ENCODE peak calls at places on chromosomes 13 and 19, in five cellular contexts. N, I, O, K and X are unnamed samples.
A peak's percentile ranks its signal among the peaks of the same experiment; 100 is the strongest.

GRCh38 chr13:33644607-33645543 is 173.1 kb upstream of the RFC3 start:
- DNase-seq in K (no peak), N (no peak), I (peak; percentile 36), O (no peak), X (no peak)

GRCh38 chr13:94217370-94217769 is 262.1 kb downstream of the DCT start:
- DNase-seq in K (no peak), N (no peak), O (no peak), I (no peak), X (no peak)

GRCh38 chr13:104015646-104016396 is 949.6 kb upstream of the SLC10A2 start:
- DNase-seq in O (no peak), I (no peak), N (no peak), K (no peak), X (no peak)

GRCh38 chr13:109428146-109428545 is 358.2 kb downstream of the IRS2 start:
- DNase-seq in O (no peak), K (no peak), I (no peak), N (no peak), X (no peak)

GRCh38 chr13:46676378-46676725 is 120.6 kb downstream of the ESD start:
- DNase-seq in O (no peak), I (peak; percentile 36), K (no peak), N (no peak), X (no peak)

GRCh38 chr13:43008591-43008990 is 14.8 kb upstream of the DNAJC15 start:
- DNase-seq in N (no peak), I (no peak), O (no peak), K (no peak), X (no peak)

GRCh38 chr19:18086590-18087138 is at the start of gene IL12RB1:
- DNase-seq in K (peak; percentile 42), O (no peak), I (no peak), N (no peak), X (no peak)

GRCh38 chr19:34500656-34501120 is 19.1 kb downstream of the WTIP start:
- DNase-seq in I (no peak), K (no peak), O (no peak), N (no peak), X (no peak)

GRCh38 chr19:7589822-7590221 is 5.8 kb upstream of the CAMSAP3 start:
- DNase-seq in N (no peak), O (no peak), K (no peak), I (no peak), X (no peak)

GRCh38 chr13:30004204-30004603 is 153.8 kb upstream of the UBL3 start:
- DNase-seq in O (no peak), I (no peak), N (no peak), K (no peak), X (no peak)

GRCh38 chr19:48982280-48982679 is 10.8 kb downstream of the GYS1 start:
- DNase-seq in I (no peak), K (no peak), O (no peak), N (no peak), X (no peak)

GRCh38 chr13:107678075-107678689 is 537.2 kb downstream of the LIG4 start:
- DNase-seq in N (no peak), I (peak; percentile 43), O (no peak), K (no peak), X (no peak)

GRCh38 chr19:14480695-14481069 is 5.5 kb upstream of the PTGER1 start:
- DNase-seq in K (no peak), I (no peak), O (no peak), N (no peak), X (no peak)
- TF ChIP-seq CTCF in K (no peak), I (no peak), O (no peak), N (no peak), X (no peak)

GRCh38 chr19:3055741-3056453 is 6.4 kb downstream of the TLE5 start:
- DNase-seq in N (peak; percentile 89), O (no peak), K (peak; percentile 87), I (peak; percentile 81), X (peak; percentile 91)
- H3K4me1 ChIP-seq in N (peaks cover 11% of the 10 kb centered on the region), O (peaks cover 7% of the 10 kb centered on the region), K (peaks cover 38% of the 10 kb centered on the region), I (peaks cover 16% of the 10 kb centered on the region), X (peaks cover 36% of the 10 kb centered on the region)

GRCh38 chr19:32599736-32600157 is 18.8 kb downstream of the PDCD5 start:
- DNase-seq in K (no peak), I (peak; percentile 55), O (no peak), N (no peak), X (no peak)

GRCh38 chr19:32607479-32607878 is 26.5 kb downstream of the PDCD5 start:
- DNase-seq in N (no peak), O (no peak), K (no peak), I (no peak), X (no peak)

GRCh38 chr19:32606289-32606688 is 25.3 kb downstream of the PDCD5 start:
- DNase-seq in K (no peak), O (no peak), N (no peak), I (no peak), X (no peak)

GRCh38 chr19:32605544-32605943 is 24.6 kb downstream of the PDCD5 start:
- DNase-seq in I (no peak), N (no peak), K (no peak), O (no peak), X (no peak)

DNA sequence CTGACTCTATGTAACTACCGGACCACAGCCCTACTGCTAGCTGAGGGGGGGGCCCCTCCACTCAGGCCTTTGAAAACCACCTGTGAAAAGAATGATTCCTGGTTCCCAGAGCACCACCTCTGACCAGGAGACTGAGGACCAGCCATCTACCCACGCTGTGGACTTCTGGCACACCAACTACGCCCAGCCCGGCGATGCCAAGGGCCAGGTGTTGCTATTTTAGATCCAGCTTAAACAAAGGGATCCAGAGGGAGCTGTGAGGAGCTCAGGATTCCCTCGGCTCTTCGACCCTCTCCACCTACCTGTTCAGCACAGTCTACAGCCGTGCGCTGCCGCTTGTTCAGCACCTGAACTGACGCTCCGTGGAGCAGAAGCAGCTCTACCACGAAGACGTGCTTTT is 23.0 kb downstream of the PDCD5 start:
- DNase-seq in K (no peak), I (no peak), O (no peak), N (no peak), X (no peak)
- TF ChIP-seq CTCF in K (no peak), I (no peak), O (no peak), N (no peak), X (no peak)

DNA sequence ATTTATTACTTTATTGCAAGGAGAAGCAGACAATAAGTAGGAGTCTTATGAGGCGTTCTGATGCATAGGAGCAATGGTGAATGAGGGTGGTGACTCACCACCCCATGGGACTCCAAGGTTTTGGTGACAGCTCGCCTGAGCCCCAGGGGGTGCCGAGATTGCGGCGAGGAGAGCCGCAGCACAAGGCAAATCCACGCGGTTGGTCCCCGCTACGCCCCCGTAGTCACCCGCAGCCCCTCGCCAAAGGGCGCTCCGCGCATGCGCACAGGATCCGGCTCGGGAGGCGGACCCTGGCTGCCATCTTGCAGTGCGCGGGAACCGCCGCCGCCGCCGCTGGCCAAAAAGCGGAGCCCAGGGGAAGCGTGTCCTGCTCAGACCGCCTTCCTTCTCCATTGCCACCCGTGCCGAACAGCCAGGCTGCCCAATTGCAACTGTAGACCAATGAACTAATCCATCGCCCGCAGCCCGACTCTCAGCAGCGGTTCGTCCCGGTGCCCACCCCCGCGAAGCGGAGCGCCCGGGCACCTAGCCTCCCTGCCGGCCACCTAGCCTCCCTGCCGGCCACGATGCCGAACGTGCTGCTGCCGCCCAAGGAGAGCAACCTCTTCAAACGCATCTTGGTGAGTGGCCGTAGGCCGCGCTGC is at the start of gene NAA16:
- DNase-seq in K (peak; percentile 88), O (peak; percentile 53), N (peak; percentile 72), I (peak; percentile 86), X (peak; percentile 77)
- H3K4me1 ChIP-seq in K (peaks cover 10% of the 10 kb centered on the region), O (no peaks in the 10 kb centered on the region), N (no peaks in the 10 kb centered on the region), I (peaks cover 18% of the 10 kb centered on the region), X (peaks cover 16% of the 10 kb centered on the region)

GRCh38 chr19:2461751-2462634 is 5.2 kb upstream of the LMNB2 start:
- DNase-seq in O (no peak), N (no peak), K (peak; percentile 34), I (peak; percentile 81), X (no peak)
- TF ChIP-seq CTCF in O (no peak), N (no peak), K (no peak), I (no peak), X (no peak)